ENCODE peak calls at places on chromosome 12, in eight cellular contexts. H is stimulated activated CD4-positive, alpha-beta T cell treated with anti-CD3 and anti-CD28 coated beads, Interleukin-12 subunit alpha, Interleukin-12 subunit beta, amount 100 ng/mL, for 4 hours; J is omental fat pad; Q is Daoy; D is NCI-H146; C is stimulated activated CD8-positive, alpha-beta memory T cell treated with anti-CD3 and anti-CD28 coated beads, Interleukin-7, amount 100 ng/mL, for 1 hour; E is lower leg skin; G is HuH-7. P is an unnamed sample.

GRCh38 chr12:116026768-116027550 is 250.5 kb downstream of the MED13L start:
- DNase-seq in C (no peak), G (no peak), E (no peak), Q (no peak), D (no peak), J (no peak), H (no peak), P (no peak)

GRCh38 chr12:49389092-49389703 is 21.9 kb downstream of the SPATS2 start:
- DNase-seq in E (no peak), Q (no peak), H (peak), J (no peak), C (peak), G (no peak), D (no peak), P (no peak)

GRCh38 chr12:118060301-118061010 is 523 bp downstream of the WSB2 start:
- DNase-seq in G (no peak), J (peak), E (peak), H (no peak), D (peak), Q (peak), C (no peak), P (no peak)

GRCh38 chr12:91562476-91562875 is 379.9 kb upstream of the DCN start:
- DNase-seq in H (no peak), G (no peak), C (no peak), Q (peak), E (no peak), J (no peak), D (no peak), P (no peak)

GRCh38 chr12:91276529-91276928 is 93.9 kb upstream of the DCN start:
- DNase-seq in J (no peak), D (no peak), C (no peak), H (no peak), E (no peak), G (no peak), Q (no peak), P (no peak)

GRCh38 chr12:14934511-14934910 is 3.8 kb downstream of the ERP27 start:
- DNase-seq in G (no peak), J (no peak), D (no peak), E (no peak), Q (no peak), C (no peak), H (no peak), P (no peak)

GRCh38 chr12:14619731-14620501 is 52.2 kb upstream of the PLBD1 start:
- DNase-seq in G (no peak), Q (no peak), D (no peak), H (no peak), E (no peak), C (no peak), J (no peak), P (no peak)

GRCh38 chr12:12806784-12807516 is 6.2 kb upstream of the DDX47 start:
- DNase-seq in Q (no peak), C (no peak), E (peak), D (no peak), J (no peak), G (no peak), H (no peak), P (no peak)

GRCh38 chr12:96225003-96225855 is 31.1 kb downstream of the ELK3 start:
- DNase-seq in E (peak), H (no peak), G (no peak), C (no peak), J (no peak), Q (no peak), D (peak), P (no peak)

GRCh38 chr12:39772708-39773665 is 153.4 kb upstream of the ABCD2 start:
- DNase-seq in H (no peak), C (no peak), E (no peak), Q (no peak), J (no peak), D (no peak), G (no peak), P (no peak)

GRCh38 chr12:107437954-107438353 is 247.6 kb upstream of the PWP1 start:
- DNase-seq in C (no peak), D (no peak), J (no peak), G (no peak), E (no peak), H (no peak), Q (no peak), P (no peak)

GRCh38 chr12:29591140-29592020 is 93.9 kb upstream of the OVCH1 start:
- DNase-seq in E (no peak), D (no peak), J (no peak), H (no peak), Q (no peak), G (peak), C (no peak), P (no peak)

GRCh38 chr12:3186546-3187237 is 109.5 kb downstream of the TSPAN9 start:
- DNase-seq in J (no peak), Q (no peak), E (no peak), H (no peak), G (no peak), C (no peak), D (no peak), P (no peak)

GRCh38 chr12:117318591-117318990 is 42.8 kb downstream of the NOS1 start:
- DNase-seq in H (no peak), C (no peak), J (no peak), D (no peak), G (no peak), Q (no peak), E (no peak), P (no peak)

GRCh38 chr12:57522019-57522886 is at the start of gene MBD6:
- DNase-seq in G (peak), E (peak), Q (peak), H (peak), C (peak), J (peak), D (peak), P (peak)

GRCh38 chr12:22667122-22667521 is 42.2 kb downstream of the ETNK1 start:
- DNase-seq in Q (no peak), J (no peak), D (no peak), G (no peak), E (no peak), H (no peak), C (no peak), P (no peak)

GRCh38 chr12:18646307-18646706 is 91.5 kb downstream of the PLCZ1 start:
- DNase-seq in D (no peak), J (no peak), H (no peak), G (no peak), E (no peak), C (no peak), Q (no peak), P (no peak)

GRCh38 chr12:47071241-47071852 is 8.1 kb upstream of the PCED1B start:
- DNase-seq in E (no peak), Q (peak), J (no peak), D (peak), G (peak), H (no peak), C (no peak), P (no peak)

GRCh38 chr12:69123909-69124638 is 115.3 kb upstream of the CPSF6 start:
- DNase-seq in E (no peak), H (no peak), C (no peak), Q (no peak), J (no peak), G (no peak), D (no peak), P (no peak)

GRCh38 chr12:7994731-7995205 is 37.7 kb upstream of the FOXJ2 start:
- DNase-seq in D (no peak), C (no peak), E (no peak), H (no peak), G (no peak), J (no peak), Q (peak), P (no peak)

GRCh38 chr12:89225808-89226368 is 126.4 kb downstream of the DUSP6 start:
- DNase-seq in C (no peak), Q (peak), J (no peak), H (peak), E (no peak), G (no peak), D (peak), P (no peak)

GRCh38 chr12:129961856-129962255 is 58.0 kb upstream of the TMEM132D start:
- DNase-seq in H (no peak), C (no peak), J (no peak), G (no peak), Q (no peak), E (no peak), D (no peak), P (no peak)

GRCh38 chr12:1915082-1915968 is 3.1 kb downstream of the CACNA2D4 start:
- DNase-seq in H (no peak), C (peak), Q (peak), J (peak), G (peak), D (no peak), E (peak), P (no peak)

GRCh38 chr12:79151956-79152355 is 287.4 kb downstream of the SYT1 start:
- DNase-seq in Q (no peak), D (no peak), H (no peak), C (no peak), G (no peak), J (no peak), E (no peak), P (no peak)

GRCh38 chr12:79983492-79983891 is 48.6 kb upstream of the PPP1R12A start:
- DNase-seq in H (no peak), Q (peak), G (no peak), E (no peak), J (no peak), C (no peak), D (no peak), P (no peak)

GRCh38 chr12:131528144-131528543 is 182.7 kb upstream of the SFSWAP start:
- DNase-seq in G (no peak), H (no peak), J (no peak), D (no peak), E (no peak), Q (no peak), C (no peak), P (no peak)

GRCh38 chr12:76872415-76872814 is 6.4 kb downstream of the CSRP2 start:
- DNase-seq in D (no peak), Q (no peak), C (no peak), G (no peak), H (no peak), E (no peak), J (no peak), P (no peak)

P was measured in GM12891.